ENCODE peak calls at places on chromosome 9, in eight cellular contexts. One of them, this sample, is unnamed.

GRCh38 chr9:128159073-128159783 is 837 bp upstream of the BBLN start:
- DNase-seq in HFFc6: no peak
- DNase-seq in fibroblast of mammary gland: no peak
- DNase-seq in tibial nerve: no peak
- DNase-seq in mucosa of descending colon: peak; percentile 54
- DNase-seq in GM10248: peak; percentile 62
- DNase-seq in H9: no peak
- DNase-seq in GM12865: peak; percentile 72
- DNase-seq in this sample: peak; percentile 68

GRCh38 chr9:134384811-134385479 is 58.7 kb downstream of the RXRA start:
- DNase-seq in GM10248: no peak
- DNase-seq in tibial nerve: no peak
- DNase-seq in fibroblast of mammary gland: no peak
- DNase-seq in HFFc6: no peak
- DNase-seq in GM12865: no peak
- DNase-seq in mucosa of descending colon: no peak
- DNase-seq in H9: no peak
- DNase-seq in this sample: no peak

GRCh38 chr9:92947268-92948031 is at the start of gene FGD3:
- DNase-seq in tibial nerve: no peak
- DNase-seq in HFFc6: no peak
- DNase-seq in fibroblast of mammary gland: no peak
- DNase-seq in GM10248: no peak
- DNase-seq in mucosa of descending colon: peak; percentile 46
- DNase-seq in H9: peak; percentile 49
- DNase-seq in GM12865: no peak
- DNase-seq in this sample: peak; percentile 58

GRCh38 chr9:36930941-36931340 is 103.1 kb downstream of the PAX5 start:
- DNase-seq in tibial nerve: no peak
- DNase-seq in GM12865: no peak
- DNase-seq in H9: no peak
- DNase-seq in mucosa of descending colon: no peak
- DNase-seq in HFFc6: no peak
- DNase-seq in fibroblast of mammary gland: no peak
- DNase-seq in GM10248: no peak
- DNase-seq in this sample: no peak

GRCh38 chr9:128128836-128129590 is 1.5 kb upstream of the PTGES2 start:
- DNase-seq in HFFc6: no peak
- DNase-seq in tibial nerve: no peak
- DNase-seq in fibroblast of mammary gland: no peak
- DNase-seq in mucosa of descending colon: peak; percentile 47
- DNase-seq in GM10248: no peak
- DNase-seq in H9: no peak
- DNase-seq in GM12865: no peak
- DNase-seq in this sample: no peak

GRCh38 chr9:136483589-136484152 is 831 bp upstream of the SEC16A start:
- DNase-seq in HFFc6: peak; percentile 84
- DNase-seq in GM12865: peak; percentile 93
- DNase-seq in H9: peak; percentile 91
- DNase-seq in mucosa of descending colon: peak; percentile 97
- DNase-seq in fibroblast of mammary gland: peak; percentile 73
- DNase-seq in tibial nerve: peak; percentile 74
- DNase-seq in GM10248: peak; percentile 97
- DNase-seq in this sample: peak; percentile 97

GRCh38 chr9:127279717-127280285 is 15.2 kb downstream of the GARNL3 start:
- DNase-seq in tibial nerve: no peak
- DNase-seq in GM12865: no peak
- DNase-seq in HFFc6: no peak
- DNase-seq in GM10248: peak; percentile 16
- DNase-seq in H9: no peak
- DNase-seq in mucosa of descending colon: no peak
- DNase-seq in fibroblast of mammary gland: no peak
- DNase-seq in this sample: no peak

GRCh38 chr9:22211588-22212360 is 202.7 kb upstream of the CDKN2B start:
- DNase-seq in tibial nerve: no peak
- DNase-seq in GM12865: no peak
- DNase-seq in HFFc6: peak; percentile 95
- DNase-seq in mucosa of descending colon: no peak
- DNase-seq in GM10248: no peak
- DNase-seq in fibroblast of mammary gland: peak; percentile 94
- DNase-seq in H9: no peak
- DNase-seq in this sample: no peak

GRCh38 chr9:122807271-122807900 is 7.5 kb downstream of the OR1K1 start:
- DNase-seq in GM10248: no peak
- DNase-seq in GM12865: no peak
- DNase-seq in mucosa of descending colon: no peak
- DNase-seq in tibial nerve: no peak
- DNase-seq in H9: no peak
- DNase-seq in fibroblast of mammary gland: peak; percentile 67
- DNase-seq in HFFc6: no peak
- DNase-seq in this sample: no peak

GRCh38 chr9:136588663-136589464 is 43.0 kb upstream of the NOTCH1 start:
- DNase-seq in fibroblast of mammary gland: no peak
- DNase-seq in GM10248: peak; percentile 63
- DNase-seq in HFFc6: no peak
- DNase-seq in GM12865: no peak
- DNase-seq in H9: no peak
- DNase-seq in tibial nerve: no peak
- DNase-seq in mucosa of descending colon: no peak
- DNase-seq in this sample: peak; percentile 71

GRCh38 chr9:112894031-112894430 is 3.4 kb upstream of the SLC46A2 start:
- DNase-seq in HFFc6: peak; percentile 7
- DNase-seq in mucosa of descending colon: no peak
- DNase-seq in tibial nerve: no peak
- DNase-seq in fibroblast of mammary gland: peak; percentile 54
- DNase-seq in GM10248: no peak
- DNase-seq in H9: no peak
- DNase-seq in GM12865: no peak
- DNase-seq in this sample: no peak

GRCh38 chr9:93657331-93658111 is 81.1 kb downstream of the PHF2 start:
- DNase-seq in fibroblast of mammary gland: no peak
- DNase-seq in HFFc6: no peak
- DNase-seq in mucosa of descending colon: peak; percentile 14
- DNase-seq in tibial nerve: peak; percentile 7
- DNase-seq in GM10248: no peak
- DNase-seq in GM12865: no peak
- DNase-seq in H9: no peak
- DNase-seq in this sample: no peak

GRCh38 chr9:114216081-114216480 is 60.7 kb downstream of the COL27A1 start:
- DNase-seq in fibroblast of mammary gland: no peak
- DNase-seq in GM12865: no peak
- DNase-seq in tibial nerve: no peak
- DNase-seq in HFFc6: peak; percentile 42
- DNase-seq in GM10248: no peak
- DNase-seq in H9: no peak
- DNase-seq in mucosa of descending colon: no peak
- DNase-seq in this sample: no peak

GRCh38 chr9:136700959-136701664 is 11.3 kb upstream of the DIPK1B start:
- DNase-seq in HFFc6: peak; percentile 25
- DNase-seq in tibial nerve: no peak
- DNase-seq in GM10248: peak; percentile 81
- DNase-seq in mucosa of descending colon: no peak
- DNase-seq in GM12865: peak; percentile 78
- DNase-seq in fibroblast of mammary gland: no peak
- DNase-seq in H9: no peak
- DNase-seq in this sample: peak; percentile 85

GRCh38 chr9:23586906-23587305 is 239.1 kb downstream of the ELAVL2 start:
- DNase-seq in GM12865: no peak
- DNase-seq in tibial nerve: no peak
- DNase-seq in GM10248: no peak
- DNase-seq in mucosa of descending colon: no peak
- DNase-seq in HFFc6: no peak
- DNase-seq in H9: no peak
- DNase-seq in fibroblast of mammary gland: no peak
- DNase-seq in this sample: no peak

GRCh38 chr9:13278368-13279246 is 885 bp downstream of the MPDZ start:
- DNase-seq in fibroblast of mammary gland: peak; percentile 72
- DNase-seq in GM10248: no peak
- DNase-seq in HFFc6: peak; percentile 57
- DNase-seq in tibial nerve: peak; percentile 31
- DNase-seq in GM12865: no peak
- DNase-seq in H9: peak; percentile 64
- DNase-seq in mucosa of descending colon: peak; percentile 35
- DNase-seq in this sample: peak; percentile 11

GRCh38 chr9:99377790-99378775 is 156.0 kb downstream of the SEC61B start:
- DNase-seq in fibroblast of mammary gland: no peak
- DNase-seq in HFFc6: peak; percentile 32
- DNase-seq in tibial nerve: no peak
- DNase-seq in H9: no peak
- DNase-seq in GM12865: no peak
- DNase-seq in GM10248: no peak
- DNase-seq in mucosa of descending colon: no peak
- DNase-seq in this sample: no peak

GRCh38 chr9:21933865-21934264 is 60.3 kb downstream of the CDKN2A start:
- DNase-seq in HFFc6: peak; percentile 29
- DNase-seq in tibial nerve: no peak
- DNase-seq in GM10248: no peak
- DNase-seq in GM12865: no peak
- DNase-seq in H9: no peak
- DNase-seq in mucosa of descending colon: no peak
- DNase-seq in fibroblast of mammary gland: peak; percentile 67
- DNase-seq in this sample: no peak

GRCh38 chr9:76223749-76224340 is 170.4 kb downstream of the RFK start:
- DNase-seq in GM10248: no peak
- DNase-seq in HFFc6: no peak
- DNase-seq in fibroblast of mammary gland: peak; percentile 39
- DNase-seq in GM12865: no peak
- DNase-seq in H9: no peak
- DNase-seq in tibial nerve: no peak
- DNase-seq in mucosa of descending colon: no peak
- DNase-seq in this sample: no peak

GRCh38 chr9:76219555-76220151 is 174.6 kb downstream of the RFK start:
- DNase-seq in HFFc6: no peak
- DNase-seq in fibroblast of mammary gland: peak; percentile 22
- DNase-seq in tibial nerve: no peak
- DNase-seq in H9: peak; percentile 36
- DNase-seq in mucosa of descending colon: no peak
- DNase-seq in GM12865: no peak
- DNase-seq in GM10248: no peak
- DNase-seq in this sample: no peak

GRCh38 chr9:76218868-76219462 is 175.3 kb downstream of the RFK start:
- DNase-seq in GM12865: no peak
- DNase-seq in GM10248: no peak
- DNase-seq in tibial nerve: no peak
- DNase-seq in fibroblast of mammary gland: peak; percentile 8
- DNase-seq in HFFc6: no peak
- DNase-seq in mucosa of descending colon: no peak
- DNase-seq in H9: no peak
- DNase-seq in this sample: no peak

GRCh38 chr9:76218151-76218867 is 175.9 kb downstream of the RFK start:
- DNase-seq in GM12865: no peak
- DNase-seq in tibial nerve: no peak
- DNase-seq in fibroblast of mammary gland: no peak
- DNase-seq in HFFc6: no peak
- DNase-seq in GM10248: no peak
- DNase-seq in mucosa of descending colon: no peak
- DNase-seq in H9: no peak
- DNase-seq in this sample: no peak

GRCh38 chr9:76221423-76221822 is 172.8 kb downstream of the RFK start:
- DNase-seq in GM12865: no peak
- DNase-seq in fibroblast of mammary gland: no peak
- DNase-seq in mucosa of descending colon: no peak
- DNase-seq in GM10248: no peak
- DNase-seq in H9: no peak
- DNase-seq in tibial nerve: no peak
- DNase-seq in HFFc6: no peak
- DNase-seq in this sample: no peak
- TF ChIP-seq CTCF in GM12865: no peak
- TF ChIP-seq CTCF in fibroblast of mammary gland: no peak
- TF ChIP-seq CTCF in mucosa of descending colon: no peak
- TF ChIP-seq CTCF in GM10248: no peak
- TF ChIP-seq CTCF in H9: no peak
- TF ChIP-seq CTCF in tibial nerve: no peak
- TF ChIP-seq CTCF in HFFc6: no peak
- TF ChIP-seq CTCF in this sample: no peak

GRCh38 chr9:35619800-35620158 is 1.6 kb upstream of the CD72 start:
- DNase-seq in GM10248: no peak
- DNase-seq in fibroblast of mammary gland: no peak
- DNase-seq in mucosa of descending colon: no peak
- DNase-seq in tibial nerve: no peak
- DNase-seq in H9: no peak
- DNase-seq in HFFc6: no peak
- DNase-seq in GM12865: peak; percentile 64
- DNase-seq in this sample: no peak
- TF ChIP-seq CTCF in GM10248: no peak
- TF ChIP-seq CTCF in fibroblast of mammary gland: no peak
- TF ChIP-seq CTCF in mucosa of descending colon: no peak
- TF ChIP-seq CTCF in tibial nerve: no peak
- TF ChIP-seq CTCF in H9: no peak
- TF ChIP-seq CTCF in HFFc6: no peak
- TF ChIP-seq CTCF in GM12865: no peak
- TF ChIP-seq CTCF in this sample: no peak

GRCh38 chr9:76761448-76761847 is 2.8 kb upstream of the PCA3 start:
- DNase-seq in GM12865: no peak
- DNase-seq in mucosa of descending colon: no peak
- DNase-seq in GM10248: no peak
- DNase-seq in H9: no peak
- DNase-seq in tibial nerve: no peak
- DNase-seq in fibroblast of mammary gland: peak; percentile 24
- DNase-seq in HFFc6: no peak
- DNase-seq in this sample: no peak
- TF ChIP-seq CTCF in GM12865: no peak
- TF ChIP-seq CTCF in mucosa of descending colon: no peak
- TF ChIP-seq CTCF in GM10248: peak; percentile 46
- TF ChIP-seq CTCF in H9: peak; percentile 47
- TF ChIP-seq CTCF in tibial nerve: peak; percentile 15
- TF ChIP-seq CTCF in fibroblast of mammary gland: peak; percentile 36
- TF ChIP-seq CTCF in HFFc6: peak; percentile 77
- TF ChIP-seq CTCF in this sample: peak; percentile 17

GRCh38 chr9:34328500-34328982 is 527 bp downstream of the KIF24 start:
- DNase-seq in GM10248: no peak
- DNase-seq in HFFc6: no peak
- DNase-seq in H9: no peak
- DNase-seq in GM12865: no peak
- DNase-seq in mucosa of descending colon: no peak
- DNase-seq in fibroblast of mammary gland: peak; percentile 38
- DNase-seq in tibial nerve: no peak
- DNase-seq in this sample: no peak
- TF ChIP-seq CTCF in GM10248: no peak
- TF ChIP-seq CTCF in HFFc6: no peak
- TF ChIP-seq CTCF in H9: no peak
- TF ChIP-seq CTCF in GM12865: no peak
- TF ChIP-seq CTCF in mucosa of descending colon: no peak
- TF ChIP-seq CTCF in fibroblast of mammary gland: no peak
- TF ChIP-seq CTCF in tibial nerve: no peak
- TF ChIP-seq CTCF in this sample: no peak

DNA sequence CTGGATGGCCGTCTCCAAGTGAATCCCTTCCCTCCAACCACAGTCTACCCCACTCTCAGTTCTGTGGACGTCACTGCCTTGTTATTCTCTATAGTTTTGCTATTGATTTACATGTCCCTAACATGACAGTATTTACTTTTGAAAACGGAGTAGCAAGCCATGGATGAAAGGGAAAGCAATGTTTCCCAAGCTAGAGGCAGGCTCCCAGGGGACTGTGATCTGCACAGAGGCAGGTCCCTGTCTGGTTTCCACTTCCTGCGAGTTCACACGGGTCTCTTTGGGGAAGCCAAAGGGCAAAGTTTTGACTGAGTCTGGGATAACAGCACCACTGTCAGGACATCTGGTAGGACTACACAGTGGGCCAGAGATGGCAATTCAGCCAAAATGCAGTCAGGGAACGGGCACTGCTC is 12.7 kb downstream of the C9orf153 start:
- DNase-seq in fibroblast of mammary gland: peak; percentile 31
- DNase-seq in tibial nerve: no peak
- DNase-seq in mucosa of descending colon: no peak
- DNase-seq in HFFc6: no peak
- DNase-seq in H9: peak; percentile 37
- DNase-seq in GM10248: peak; percentile 45
- DNase-seq in GM12865: peak; percentile 89
- DNase-seq in this sample: peak; percentile 55
- TF ChIP-seq CTCF in fibroblast of mammary gland: no peak
- TF ChIP-seq CTCF in tibial nerve: no peak
- TF ChIP-seq CTCF in mucosa of descending colon: no peak
- TF ChIP-seq CTCF in HFFc6: no peak
- TF ChIP-seq CTCF in H9: peak; percentile 41
- TF ChIP-seq CTCF in GM10248: peak; percentile 50
- TF ChIP-seq CTCF in GM12865: peak; percentile 37
- TF ChIP-seq CTCF in this sample: no peak